ENCODE peak calls at places on chromosomes 2 and 18, in seven cellular contexts. Q, G, S, E, K, I and A are unnamed samples. For H3K4me1 and H3K36me3, the result is how much of the 10 kb centered on the place peaks cover.

GRCh38 chr2:109031481-109032228 is 42.6 kb upstream of the EDAR start:
- DNase-seq in Q (peak), G (no peak), S (peak), E (peak), K (peak), I (peak), A (peak)

GRCh38 chr2:239769574-239770145 is 255.5 kb downstream of the NDUFA10 start:
- DNase-seq in Q (no peak), G (no peak), S (no peak), E (no peak), K (no peak), I (no peak), A (no peak)

GRCh38 chr2:38590053-38590452 is 12.7 kb downstream of the HNRNPLL start:
- DNase-seq in Q (no peak), G (no peak), S (no peak), E (no peak), K (no peak), I (no peak), A (no peak)

GRCh38 chr2:162839419-162839818 is 852 bp upstream of the KCNH7 start:
- DNase-seq in Q (no peak), G (no peak), S (no peak), E (no peak), K (peak), I (no peak), A (no peak)

GRCh38 chr18:67845035-67845434 is 328.5 kb upstream of the DSEL start:
- DNase-seq in Q (no peak), G (no peak), S (no peak), E (no peak), K (no peak), I (no peak), A (no peak)

GRCh38 chr2:189824694-189825396 is 40.6 kb downstream of the PMS1 start:
- DNase-seq in Q (no peak), G (no peak), S (no peak), E (no peak), K (no peak), I (no peak), A (no peak)

GRCh38 chr2:70944291-70944690 is 8.6 kb downstream of the ATP6V1B1 start:
- DNase-seq in Q (no peak), G (no peak), S (no peak), E (no peak), K (no peak), I (no peak), A (no peak)

GRCh38 chr2:11831415-11831814 is 85.0 kb downstream of the LPIN1 start:
- DNase-seq in Q (no peak), G (no peak), S (no peak), E (no peak), K (no peak), I (no peak), A (no peak)

GRCh38 chr2:58358024-58358423 is 116.9 kb upstream of the FANCL start:
- DNase-seq in Q (no peak), G (no peak), S (no peak), E (no peak), K (no peak), I (no peak), A (no peak)

GRCh38 chr18:21452808-21453511 is 147.5 kb downstream of the ESCO1 start:
- DNase-seq in Q (no peak), G (no peak), S (no peak), E (no peak), K (no peak), I (no peak), A (no peak)

GRCh38 chr2:72958542-72959385 is 41.4 kb downstream of the EMX1 start:
- DNase-seq in Q (no peak), G (no peak), S (no peak), E (no peak), K (no peak), I (no peak), A (no peak)

GRCh38 chr2:102049756-102050443 is 58.1 kb downstream of the IL1R2 start:
- DNase-seq in Q (peak), G (peak), S (no peak), E (no peak), K (no peak), I (peak), A (peak)

GRCh38 chr2:8938384-8938783 is 65.1 kb downstream of the MBOAT2 start:
- DNase-seq in Q (no peak), G (no peak), S (no peak), E (no peak), K (no peak), I (no peak), A (no peak)

GRCh38 chr2:119024152-119024551 is 82.2 kb downstream of the MARCO start:
- DNase-seq in Q (no peak), G (no peak), S (no peak), E (no peak), K (no peak), I (no peak), A (no peak)

GRCh38 chr2:210540471-210541257 is 15.7 kb upstream of the CPS1 start:
- DNase-seq in Q (no peak), G (no peak), S (no peak), E (no peak), K (no peak), I (no peak), A (no peak)

GRCh38 chr2:199488772-199489400 is 31.1 kb upstream of the SATB2 start:
- DNase-seq in Q (peak), G (no peak), S (no peak), E (peak), K (peak), I (no peak), A (peak)

GRCh38 chr2:190466819-190467444 is 58.8 kb downstream of the MFSD6 start:
- DNase-seq in Q (no peak), G (no peak), S (no peak), E (no peak), K (no peak), I (no peak), A (no peak)

GRCh38 chr18:51463483-51464136 is 266.1 kb upstream of the MEX3C start:
- DNase-seq in Q (no peak), G (no peak), S (no peak), E (no peak), K (no peak), I (no peak), A (no peak)

GRCh38 chr2:28678944-28679343 is 72.7 kb upstream of the PPP1CB start:
- DNase-seq in Q (no peak), G (no peak), S (no peak), E (no peak), K (no peak), I (no peak), A (no peak)

GRCh38 chr18:55264108-55264507 is 304.8 kb upstream of the CCDC68 start:
- DNase-seq in Q (no peak), G (no peak), S (no peak), E (peak), K (peak), I (no peak), A (no peak)

GRCh38 chr2:176330612-176331011 is 61.4 kb downstream of the MTX2 start:
- DNase-seq in Q (no peak), G (no peak), S (no peak), E (no peak), K (no peak), I (no peak), A (no peak)

GRCh38 chr2:106581755-106582430 is 94.7 kb downstream of the CD8B2 start:
- DNase-seq in Q (peak), G (no peak), S (peak), E (peak), K (peak), I (peak), A (peak)

GRCh38 chr2:153543639-153544071 is 65.1 kb upstream of the RPRM start:
- DNase-seq in Q (no peak), G (no peak), S (no peak), E (no peak), K (peak), I (no peak), A (no peak)

GRCh38 chr18:48749768-48750167 is 201.0 kb downstream of the SMAD7 start:
- DNase-seq in Q (no peak), G (peak), S (no peak), E (peak), K (no peak), I (peak), A (no peak)

GRCh38 chr2:104378853-104379374 is 475.0 kb upstream of the POU3F3 start:
- DNase-seq in Q (peak), G (no peak), S (peak), E (peak), K (peak), I (no peak), A (peak)

GRCh38 chr2:98604547-98604946 is 3.8 kb downstream of the COA5 start:
- DNase-seq in Q (no peak), G (no peak), S (no peak), E (no peak), K (no peak), I (no peak), A (no peak)

GRCh38 chr2:207239222-207239674 is 73.5 kb upstream of the KLF7 start:
- DNase-seq in Q (peak), G (peak), S (no peak), E (peak), K (no peak), I (peak), A (no peak)

GRCh38 chr18:32919799-32920198 is 147.0 kb upstream of the KLHL14 start:
- DNase-seq in Q (peak), G (no peak), S (no peak), E (peak), K (peak), I (no peak), A (no peak)

GRCh38 chr2:46548103-46548486 is 68.7 kb downstream of the TMEM247 start:
- DNase-seq in Q (peak), G (no peak), S (no peak), E (no peak), K (no peak), I (peak), A (peak)

GRCh38 chr2:232887171-232887850 is 17.2 kb downstream of the SNORC start:
- DNase-seq in Q (no peak), G (no peak), S (no peak), E (no peak), K (no peak), I (no peak), A (peak)

GRCh38 chr2:44275915-44276279 is 617 bp downstream of the SLC3A1 start:
- DNase-seq in Q (no peak), G (no peak), S (no peak), E (peak), K (no peak), I (no peak), A (peak)

GRCh38 chr2:76731157-76731556 is 791.0 kb downstream of the LRRTM4 start:
- DNase-seq in Q (no peak), G (no peak), S (no peak), E (no peak), K (no peak), I (no peak), A (no peak)

GRCh38 chr2:46435796-46436360 is 43.5 kb upstream of the TMEM247 start:
- DNase-seq in Q (no peak), G (no peak), S (no peak), E (peak), K (no peak), I (no peak), A (no peak)

GRCh38 chr18:23498877-23499570 is 4.3 kb upstream of the RMC1 start:
- DNase-seq in Q (peak), G (peak), S (peak), E (peak), K (peak), I (peak), A (peak)

GRCh38 chr2:12352891-12353290 is 363.8 kb upstream of the TRIB2 start:
- DNase-seq in Q (no peak), G (no peak), S (no peak), E (no peak), K (no peak), I (no peak), A (no peak)

GRCh38 chr2:150620860-150621259 is 133.4 kb upstream of the RND3 start:
- DNase-seq in Q (no peak), G (no peak), S (no peak), E (peak), K (no peak), I (no peak), A (no peak)

GRCh38 chr2:36797324-36798070 is 101.0 kb downstream of the VIT start:
- DNase-seq in Q (no peak), G (no peak), S (no peak), E (no peak), K (no peak), I (no peak), A (no peak)

GRCh38 chr18:22067682-22068081 is 101.7 kb upstream of the GATA6 start:
- DNase-seq in Q (no peak), G (no peak), S (no peak), E (no peak), K (no peak), I (no peak), A (no peak)

GRCh38 chr2:131022731-131023130 is 70.5 kb downstream of the FAM168B start:
- DNase-seq in Q (no peak), G (no peak), S (no peak), E (peak), K (no peak), I (no peak), A (no peak)

GRCh38 chr2:109264595-109265328 is 135.8 kb downstream of the SH3RF3 start:
- DNase-seq in Q (no peak), G (no peak), S (no peak), E (peak), K (no peak), I (no peak), A (no peak)

GRCh38 chr2:26716340-26716739 is 23.8 kb downstream of the KCNK3 start:
- DNase-seq in Q (no peak), G (no peak), S (no peak), E (no peak), K (no peak), I (no peak), A (no peak)

GRCh38 chr2:26716769-26717168 is 24.2 kb downstream of the KCNK3 start:
- DNase-seq in Q (no peak), G (no peak), S (no peak), E (no peak), K (no peak), I (no peak), A (no peak)

GRCh38 chr2:26717362-26717761 is 24.8 kb downstream of the KCNK3 start:
- DNase-seq in Q (no peak), G (no peak), S (no peak), E (no peak), K (no peak), I (no peak), A (no peak)

GRCh38 chr2:26712486-26713465 is 20.3 kb downstream of the KCNK3 start:
- DNase-seq in Q (no peak), G (no peak), S (no peak), E (no peak), K (no peak), I (no peak), A (no peak)

GRCh38 chr2:26715528-26716270 is 23.2 kb downstream of the KCNK3 start:
- DNase-seq in Q (no peak), G (no peak), S (no peak), E (no peak), K (no peak), I (no peak), A (no peak)
- H3K4me1 ChIP-seq in Q (under half), G (under half), S (under half), E (under half), K (under half), I (under half), A (under half)

DNA sequence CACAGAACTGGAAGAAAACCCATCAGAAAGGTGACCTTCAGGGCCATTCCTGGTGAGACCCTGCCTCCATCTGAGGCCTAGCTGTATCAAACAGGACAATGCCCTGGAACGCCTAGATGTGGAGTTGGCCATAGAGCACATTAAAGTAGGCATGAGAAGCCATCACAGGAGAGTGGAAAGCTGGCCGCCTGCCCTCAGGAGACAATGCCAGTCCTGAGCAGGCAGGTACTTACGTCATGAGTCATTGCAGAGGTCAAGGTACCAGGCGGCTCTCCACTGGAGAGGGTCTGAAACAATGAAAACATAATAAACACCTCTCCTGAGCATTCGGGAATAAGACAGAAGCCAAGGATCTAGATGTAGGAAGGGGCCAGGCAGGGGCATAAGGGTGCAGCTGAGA is 68.6 kb downstream of the CCDC93 start:
- DNase-seq in Q (no peak), G (no peak), S (no peak), E (no peak), K (no peak), I (no peak), A (no peak)
- H3K36me3 ChIP-seq in Q (under half), G (under half), S (half or more), E (under half), K (under half), I (under half), A (under half)

GRCh38 chr2:61044596-61044995 is 21.1 kb upstream of the SANBR start:
- DNase-seq in Q (no peak), G (no peak), S (no peak), E (no peak), K (no peak), I (no peak), A (no peak)

GRCh38 chr2:61045999-61046398 is 19.7 kb upstream of the SANBR start:
- DNase-seq in Q (no peak), G (no peak), S (no peak), E (peak), K (no peak), I (no peak), A (no peak)

GRCh38 chr2:61042807-61043206 is 22.9 kb upstream of the SANBR start:
- DNase-seq in Q (no peak), G (no peak), S (no peak), E (no peak), K (no peak), I (no peak), A (no peak)
- H3K4me1 ChIP-seq in Q (under half), G (under half), S (under half), E (under half), K (under half), I (under half), A (under half)

DNA sequence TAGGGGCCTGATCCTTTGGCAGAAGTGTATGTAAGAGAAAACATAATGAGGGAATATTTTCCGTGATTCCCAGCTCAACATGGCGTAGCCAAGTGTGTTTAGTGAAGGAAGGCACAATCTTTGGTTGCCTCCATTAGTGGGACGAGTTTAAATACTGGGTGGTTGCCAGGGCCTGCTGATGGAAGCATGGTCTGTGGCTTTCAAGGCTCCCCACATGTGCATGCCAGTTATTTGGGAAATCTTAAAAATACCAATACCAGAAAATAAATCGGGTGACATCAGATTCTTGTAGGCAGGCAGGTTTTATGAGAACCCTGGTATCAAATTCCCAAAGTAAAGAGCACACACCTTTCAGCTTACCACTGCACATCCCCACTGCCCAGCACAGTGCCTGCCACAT is 7.1 kb downstream of the MYL12A start:
- DNase-seq in Q (no peak), G (no peak), S (no peak), E (no peak), K (no peak), I (no peak), A (peak)
- H3K36me3 ChIP-seq in Q (under half), G (under half), S (half or more), E (half or more), K (under half), I (under half), A (under half)

GRCh38 chr18:8745355-8746014 is 40.1 kb downstream of the MTCL1 start:
- DNase-seq in Q (no peak), G (no peak), S (no peak), E (no peak), K (no peak), I (no peak), A (no peak)

GRCh38 chr18:8744656-8745055 is 39.3 kb downstream of the MTCL1 start:
- DNase-seq in Q (no peak), G (no peak), S (peak), E (no peak), K (no peak), I (no peak), A (no peak)

GRCh38 chr18:8749492-8749891 is 44.1 kb downstream of the MTCL1 start:
- DNase-seq in Q (no peak), G (no peak), S (no peak), E (no peak), K (no peak), I (no peak), A (peak)

GRCh38 chr18:8744038-8744437 is 38.7 kb downstream of the MTCL1 start:
- DNase-seq in Q (no peak), G (no peak), S (no peak), E (no peak), K (no peak), I (peak), A (no peak)

GRCh38 chr18:8747440-8747937 is 42.1 kb downstream of the MTCL1 start:
- DNase-seq in Q (no peak), G (no peak), S (no peak), E (peak), K (no peak), I (no peak), A (no peak)
- H3K4me1 ChIP-seq in Q (under half), G (under half), S (under half), E (under half), K (under half), I (under half), A (under half)

GRCh38 chr2:69056071-69056470 is 43.1 kb downstream of the ANTXR1 start:
- DNase-seq in Q (no peak), G (no peak), S (no peak), E (no peak), K (no peak), I (no peak), A (no peak)
- H3K36me3 ChIP-seq in Q (under half), G (under half), S (under half), E (under half), K (under half), I (under half), A (under half)

GRCh38 chr2:230773039-230773773 is 60.6 kb downstream of the CAB39 start:
- DNase-seq in Q (no peak), G (no peak), S (peak), E (no peak), K (no peak), I (no peak), A (no peak)
- H3K4me1 ChIP-seq in Q (under half), G (under half), S (under half), E (under half), K (under half), I (half or more), A (under half)